ENCODE peak calls at places on chromosomes 11 and 22, in seven cellular contexts. K is OCI-LY7; A is stimulated activated naive CD4-positive, alpha-beta T cell treated with Interleukin-2 at 50 U/mL for 16 hours; T is hepatic stellate cell; U is fibroblast of lung; M is kidney tubule cell; P is stimulated activated naive CD8-positive, alpha-beta T cell treated with anti-CD3 and anti-CD28 coated beads, Interleukin-15, Interleukin-2, amounts not matched to agents 100 U/mL and 50 U/mL, for 24 hours. O is an unnamed sample.

GRCh38 chr22:32341122-32341740 is 16.4 kb upstream of the RFPL3 start:
- DNase-seq in K (no peak), A (no peak), T (no peak), U (no peak), M (peak), P (no peak), O (no peak)

GRCh38 chr11:74319139-74319538 is 7.7 kb upstream of the P4HA3 start:
- DNase-seq in K (no peak), A (no peak), T (peak), U (peak), M (peak), P (no peak), O (no peak)

GRCh38 chr11:87463486-87464102 is 425.9 kb downstream of the TMEM135 start:
- DNase-seq in K (peak), A (no peak), T (peak), U (peak), M (peak), P (no peak), O (no peak)

GRCh38 chr11:2109541-2110019 is 29.6 kb downstream of the IGF2 start:
- DNase-seq in K (peak), A (no peak), T (no peak), U (peak), M (no peak), P (no peak), O (no peak)

GRCh38 chr11:65132988-65133700 is 1.2 kb downstream of the SYVN1 start:
- DNase-seq in K (peak), A (peak), T (no peak), U (no peak), M (peak), P (peak), O (peak)

GRCh38 chr11:35321111-35321510 is 98.2 kb downstream of the SLC1A2 start:
- DNase-seq in K (no peak), A (no peak), T (no peak), U (no peak), M (no peak), P (no peak), O (no peak)

GRCh38 chr22:37254206-37254866 is 10.3 kb upstream of the RAC2 start:
- DNase-seq in K (no peak), A (no peak), T (no peak), U (peak), M (peak), P (no peak), O (no peak)

GRCh38 chr11:8408151-8408930 is 144.7 kb upstream of the LMO1 start:
- DNase-seq in K (no peak), A (no peak), T (no peak), U (no peak), M (peak), P (no peak), O (no peak)

GRCh38 chr11:16857186-16857585 is 118.7 kb downstream of the C11orf58 start:
- DNase-seq in K (no peak), A (no peak), T (no peak), U (no peak), M (no peak), P (no peak), O (no peak)

GRCh38 chr11:78234006-78234405 is 45.3 kb downstream of the USP35 start:
- DNase-seq in K (no peak), A (no peak), T (no peak), U (no peak), M (no peak), P (no peak), O (no peak)

GRCh38 chr11:2944953-2945756 is 15.9 kb upstream of the PHLDA2 start:
- DNase-seq in K (no peak), A (peak), T (peak), U (peak), M (peak), P (peak), O (peak)

GRCh38 chr11:118596226-118596625 is 11.2 kb upstream of the PHLDB1 start:
- DNase-seq in K (no peak), A (no peak), T (no peak), U (no peak), M (no peak), P (no peak), O (no peak)

GRCh38 chr22:22752556-22753477 is 108.4 kb downstream of the GGTLC2 start:
- DNase-seq in K (peak), A (no peak), T (no peak), U (peak), M (peak), P (no peak), O (no peak)

O was measured in activated T-cell treated with anti-CD3 and anti-CD28 coated beads, Interleukin-2, amount 50 U/mL, for 1 hour.